ENCODE peak calls at places on chromosomes 3 and 15, in seven cellular contexts. Z is AG08395; M is NCI-H510A; E is progenitor cell of endocrine pancreas; F is SJSA1; K is naive thymus-derived CD4-positive, alpha-beta T cell; S is RPMI8226. G is an unnamed sample.

GRCh38 chr3:4069796-4070195 is 233.4 kb upstream of the SETMAR start:
- DNase-seq in K (no peak), F (no peak), M (no peak), E (no peak), S (no peak), Z (no peak), G (no peak)

GRCh38 chr15:53072077-53072476 is 281.9 kb upstream of the ONECUT1 start:
- DNase-seq in Z (no peak), E (peak), S (peak), M (no peak), F (peak), K (no peak), G (peak)

GRCh38 chr3:196661400-196661799 is 21.9 kb downstream of the NRROS start:
- DNase-seq in M (peak), K (no peak), F (no peak), S (no peak), Z (no peak), E (no peak), G (no peak)

GRCh38 chr15:65198571-65198970 is 12.7 kb downstream of the CILP start:
- DNase-seq in S (no peak), E (no peak), F (no peak), M (no peak), Z (peak), K (no peak), G (no peak)

GRCh38 chr15:83053151-83053550 is 13.9 kb downstream of the BTBD1 start:
- DNase-seq in S (no peak), E (no peak), K (no peak), Z (peak), M (no peak), F (no peak), G (no peak)

GRCh38 chr3:66442254-66443249 is 58.3 kb downstream of the LRIG1 start:
- DNase-seq in S (no peak), F (no peak), K (no peak), E (no peak), Z (peak), M (peak), G (peak)

GRCh38 chr3:164791263-164791662 is 287.0 kb downstream of the SI start:
- DNase-seq in M (no peak), S (no peak), K (no peak), Z (no peak), E (no peak), F (no peak), G (no peak)

GRCh38 chr15:64566102-64566501 is 105.7 kb downstream of the ZNF609 start:
- DNase-seq in S (no peak), K (no peak), M (no peak), F (no peak), Z (no peak), E (no peak), G (no peak)

GRCh38 chr3:191963182-191963581 is 502.2 kb downstream of the PYDC2 start:
- DNase-seq in F (no peak), E (no peak), Z (no peak), S (no peak), K (no peak), M (no peak), G (peak)

GRCh38 chr3:56321383-56321782 is 146.9 kb downstream of the ERC2 start:
- DNase-seq in F (no peak), K (no peak), S (no peak), Z (no peak), M (no peak), E (no peak), G (no peak)

GRCh38 chr3:65955792-65956477 is 82.8 kb downstream of the MAGI1 start:
- DNase-seq in Z (peak), S (no peak), M (no peak), K (no peak), E (no peak), F (no peak), G (no peak)

GRCh38 chr3:73213906-73214305 is 152.4 kb downstream of the EBLN2 start:
- DNase-seq in K (no peak), M (no peak), S (no peak), E (no peak), F (no peak), Z (peak), G (no peak)

GRCh38 chr15:83498801-83499200 is 51.7 kb downstream of the SH3GL3 start:
- DNase-seq in K (no peak), E (no peak), Z (no peak), F (no peak), M (no peak), S (no peak), G (peak)

GRCh38 chr3:143237036-143237688 is 117.6 kb downstream of the CHST2 start:
- DNase-seq in Z (no peak), E (no peak), K (no peak), S (no peak), M (no peak), F (peak), G (no peak)

GRCh38 chr15:85488997-85489396 is 108.6 kb downstream of the AKAP13 start:
- DNase-seq in E (no peak), S (no peak), F (no peak), K (no peak), Z (no peak), M (no peak), G (no peak)

GRCh38 chr3:196684548-196685407 is 27.3 kb downstream of the CEP19 start:
- DNase-seq in S (peak), M (peak), K (peak), E (peak), F (peak), Z (peak), G (peak)

GRCh38 chr3:112769624-112770023 is 77.0 kb downstream of the CD200R1L start:
- DNase-seq in Z (peak), K (no peak), M (no peak), S (no peak), E (no peak), F (no peak), G (no peak)

GRCh38 chr15:90959894-90960293 is 5.2 kb downstream of the RCCD1 start:
- DNase-seq in E (no peak), Z (peak), M (no peak), F (no peak), S (no peak), K (no peak), G (no peak)

GRCh38 chr15:43279496-43279895 is 12.8 kb upstream of the TGM5 start:
- DNase-seq in E (no peak), K (no peak), Z (no peak), S (no peak), M (no peak), F (no peak), G (no peak)

GRCh38 chr3:86973440-86973839 is 17.5 kb downstream of the VGLL3 start:
- DNase-seq in E (no peak), K (no peak), M (no peak), Z (peak), S (no peak), F (no peak), G (no peak)

GRCh38 chr15:53251998-53252397 is 461.9 kb upstream of the ONECUT1 start:
- DNase-seq in E (no peak), F (no peak), S (no peak), K (no peak), Z (no peak), M (peak), G (no peak)

GRCh38 chr15:93997071-93997658 is 234.2 kb upstream of the MCTP2 start:
- DNase-seq in E (no peak), F (no peak), S (peak), Z (peak), M (no peak), K (no peak), G (no peak)

GRCh38 chr3:72445827-72446405 is 402.3 kb downstream of the SHQ1 start:
- DNase-seq in S (no peak), M (no peak), F (no peak), Z (no peak), E (no peak), K (no peak), G (no peak)

GRCh38 chr3:11364181-11364580 is 92.0 kb downstream of the ATG7 start:
- DNase-seq in F (no peak), M (no peak), S (no peak), Z (no peak), K (no peak), E (no peak), G (no peak)

GRCh38 chr3:62954579-62954978 is 79.4 kb upstream of the CADPS start:
- DNase-seq in F (no peak), K (no peak), Z (no peak), E (no peak), S (no peak), M (no peak), G (no peak)

GRCh38 chr15:78810377-78811123 is 714 bp downstream of the ADAMTS7 start:
- DNase-seq in M (no peak), E (peak), F (peak), Z (peak), K (no peak), S (peak), G (peak)

GRCh38 chr3:132854856-132855535 is 132.8 kb upstream of the NPHP3 start:
- DNase-seq in F (no peak), E (no peak), S (no peak), K (no peak), Z (no peak), M (peak), G (peak)

GRCh38 chr3:60967141-60967540 is 284.1 kb downstream of the FHIT start:
- DNase-seq in M (no peak), F (no peak), S (no peak), E (no peak), K (no peak), Z (no peak), G (no peak)

GRCh38 chr3:130905551-130905950 is 11.7 kb downstream of the ATP2C1 start:
- DNase-seq in F (no peak), E (no peak), Z (peak), K (no peak), S (no peak), M (no peak), G (no peak)

GRCh38 chr15:84949845-84950569 is 31.6 kb upstream of the PDE8A start:
- DNase-seq in K (no peak), Z (no peak), F (no peak), M (no peak), E (no peak), S (no peak), G (no peak)

GRCh38 chr3:116614795-116615362 is 94.7 kb upstream of the TUSC7 start:
- DNase-seq in F (no peak), E (no peak), S (no peak), K (no peak), M (no peak), Z (peak), G (no peak)

GRCh38 chr3:190058486-190059241 is 62.0 kb downstream of the P3H2 start:
- DNase-seq in F (no peak), Z (no peak), S (no peak), M (no peak), K (no peak), E (no peak), G (no peak)

GRCh38 chr3:81382470-81382869 is 379.0 kb downstream of the GBE1 start:
- DNase-seq in F (no peak), M (no peak), Z (no peak), K (no peak), S (no peak), E (no peak), G (no peak)

GRCh38 chr3:184039414-184039813 is 7.9 kb downstream of the HTR3D start:
- DNase-seq in F (no peak), M (no peak), S (no peak), K (no peak), E (no peak), Z (no peak), G (no peak)

GRCh38 chr3:138371070-138371950 is 22.9 kb downstream of the MRAS start:
- DNase-seq in M (no peak), S (no peak), E (no peak), K (no peak), Z (no peak), F (no peak), G (no peak)

G was measured in H9.